ENCODE peak calls at places on chromosomes 6 and 20, in eight cellular contexts. P is CD4-positive, alpha-beta memory T cell; J is GM23248; O is sigmoid colon; R is body of pancreas; X is small intestine; G is H7; L is upper lobe of right lung. K is an unnamed sample. For H3K36me3, the result is how much of the 10 kb centered on the place peaks cover.

GRCh38 chr6:99330159-99330558 is 19.3 kb downstream of the FAXC start:
- DNase-seq in L (no peak), R (peak), G (peak), X (peak), J (peak), O (no peak), P (peak), K (peak)

GRCh38 chr6:122696079-122696478 is 83.4 kb upstream of the FABP7 start:
- DNase-seq in J (peak), X (no peak), P (no peak), R (no peak), O (no peak), G (no peak), L (no peak), K (no peak)

GRCh38 chr6:19427548-19427947 is 409.6 kb upstream of the ID4 start:
- DNase-seq in R (no peak), X (no peak), J (no peak), L (no peak), G (no peak), P (no peak), O (no peak), K (no peak)

GRCh38 chr20:15673206-15673605 is 900.0 kb downstream of the KIF16B start:
- DNase-seq in J (peak), R (no peak), X (no peak), G (no peak), P (no peak), O (no peak), L (no peak), K (no peak)

GRCh38 chr6:88662163-88662580 is 301.2 kb downstream of the RNGTT start:
- DNase-seq in P (no peak), J (no peak), X (peak), R (peak), G (no peak), O (no peak), L (no peak), K (no peak)

GRCh38 chr20:50636601-50637539 is 54.5 kb downstream of the RIPOR3 start:
- DNase-seq in O (no peak), P (no peak), L (no peak), G (no peak), J (no peak), R (no peak), X (no peak), K (no peak)

GRCh38 chr6:85191656-85192055 is 258.2 kb upstream of the NT5E start:
- DNase-seq in J (peak), G (no peak), P (no peak), O (no peak), X (no peak), L (no peak), R (no peak), K (no peak)

GRCh38 chr6:11828185-11828897 is 49.7 kb upstream of the ADTRP start:
- DNase-seq in L (no peak), O (no peak), J (no peak), X (no peak), R (no peak), G (no peak), P (no peak), K (no peak)

GRCh38 chr6:159074120-159074684 is 29.4 kb upstream of the TAGAP start:
- DNase-seq in O (no peak), R (no peak), P (no peak), L (no peak), X (peak), J (peak), G (peak), K (no peak)

GRCh38 chr6:166308769-166309589 is 787 bp upstream of the PRR18 start:
- DNase-seq in L (no peak), X (no peak), J (no peak), O (no peak), G (no peak), P (no peak), R (peak), K (no peak)

GRCh38 chr6:80029442-80029841 is 25.0 kb downstream of the TTK start:
- DNase-seq in O (no peak), L (no peak), G (no peak), R (no peak), P (no peak), X (no peak), J (no peak), K (no peak)

GRCh38 chr6:168536196-168536595 is 95.2 kb downstream of the SMOC2 start:
- DNase-seq in L (no peak), J (no peak), G (peak), P (no peak), X (no peak), R (no peak), O (no peak), K (no peak)

GRCh38 chr6:35731736-35732532 is 4.9 kb upstream of the ARMC12 start:
- DNase-seq in X (peak), O (peak), J (peak), P (peak), L (peak), G (peak), R (peak), K (peak)

GRCh38 chr20:34891166-34892062 is 15.0 kb downstream of the ACSS2 start:
- DNase-seq in O (no peak), J (peak), P (no peak), R (no peak), L (no peak), G (no peak), X (no peak), K (peak)

GRCh38 chr20:37325206-37325605 is 20.7 kb upstream of the SRC start:
- DNase-seq in O (no peak), P (no peak), X (no peak), J (no peak), G (no peak), L (no peak), R (no peak), K (no peak)

DNA sequence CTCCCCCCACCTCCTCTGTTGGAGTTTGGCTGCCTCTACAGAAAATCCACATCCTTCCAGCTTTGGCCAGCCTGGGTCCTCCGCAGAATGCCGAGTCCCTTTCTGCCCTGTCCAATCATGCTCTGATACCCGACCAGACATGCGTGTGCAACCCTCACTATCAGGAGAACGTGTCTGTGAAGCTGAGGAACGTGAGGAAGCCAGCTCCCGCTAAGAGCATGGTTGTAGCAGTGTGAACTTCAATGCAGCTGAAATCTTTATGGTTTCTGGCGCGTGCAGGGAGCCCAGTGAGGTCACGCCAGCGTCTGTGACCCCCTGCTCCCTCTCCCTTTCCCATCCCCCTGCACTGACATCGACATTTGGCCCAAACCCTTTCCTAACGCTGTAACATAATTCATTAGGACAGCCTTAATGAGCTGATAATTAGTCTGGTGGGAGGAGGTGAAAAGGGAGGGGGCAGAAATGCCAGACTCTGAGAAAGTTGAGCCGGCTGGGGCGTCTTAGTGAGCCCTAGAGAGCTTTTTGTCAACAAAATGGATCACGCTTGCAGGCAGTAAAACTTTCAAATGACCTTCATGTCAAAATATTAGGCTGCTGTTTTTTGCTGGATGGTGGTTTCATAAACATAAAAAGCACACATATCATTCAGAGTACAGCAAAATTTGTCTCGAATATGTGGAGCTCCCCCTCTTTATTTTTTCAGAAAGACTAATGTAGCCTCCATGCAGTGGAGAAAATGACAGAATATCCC is 423.3 kb downstream of the QKI start:
- DNase-seq in L (no peak), R (no peak), O (no peak), G (no peak), J (peak), P (no peak), X (no peak), K (no peak)
- H3K4me3 ChIP-seq in L (peak), R (no peak), O (peak), G (no peak), J (no peak), P (no peak), X (no peak), K (no peak)

GRCh38 chr6:47276377-47276776 is 33.3 kb downstream of the TNFRSF21 start:
- DNase-seq in J (no peak), G (no peak), X (peak), P (no peak), O (no peak), R (no peak), L (no peak), K (no peak)
- H3K36me3 ChIP-seq in J (under half), G (under half), X (under half), P (under half), O (under half), R (under half), L (under half), K (under half)

DNA sequence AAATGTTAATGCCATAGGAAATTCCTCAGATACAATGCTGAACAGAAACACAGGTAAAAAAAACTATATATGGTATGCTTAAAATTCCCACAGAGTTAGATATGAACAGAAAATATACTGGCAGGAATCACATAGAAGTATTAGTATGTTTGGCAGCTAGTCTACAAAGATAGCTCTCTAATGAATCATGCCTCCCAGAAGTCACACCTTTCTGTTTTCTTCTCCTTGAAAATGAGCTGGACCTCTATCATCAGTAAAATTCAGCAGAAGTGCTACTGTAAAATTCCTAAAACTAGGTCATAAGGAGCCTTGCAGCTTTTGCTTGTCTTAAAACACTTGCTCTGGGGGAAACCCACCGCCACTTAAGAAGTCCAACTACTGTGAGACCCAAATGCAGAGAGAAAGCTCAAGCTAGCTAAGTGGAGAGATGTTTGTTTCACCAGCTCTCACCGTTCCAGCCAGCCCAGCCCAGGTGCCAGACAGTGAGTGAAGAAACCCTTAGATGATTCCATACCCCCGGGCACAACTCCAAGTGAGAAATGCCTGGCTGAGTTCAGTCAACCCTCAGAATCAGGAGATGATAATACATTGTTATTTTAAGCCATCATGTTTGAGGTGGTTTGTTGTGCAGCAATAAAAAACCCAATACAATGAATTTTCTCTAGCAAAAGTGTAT is 43.0 kb downstream of the TSPYL4 start:
- DNase-seq in L (no peak), X (no peak), G (no peak), O (no peak), R (peak), J (peak), P (no peak), K (no peak)
- H3K4me3 ChIP-seq in L (no peak), X (no peak), G (no peak), O (no peak), R (no peak), J (no peak), P (no peak), K (no peak)

GRCh38 chr6:117514655-117515054 is 32.2 kb downstream of the DCBLD1 start:
- DNase-seq in R (no peak), O (no peak), X (no peak), J (no peak), G (no peak), L (no peak), P (no peak), K (no peak)

GRCh38 chr6:117521785-117522502 is 39.5 kb downstream of the DCBLD1 start:
- DNase-seq in G (no peak), O (no peak), L (no peak), R (no peak), X (no peak), J (no peak), P (no peak), K (no peak)

GRCh38 chr6:117515326-117515725 is 32.9 kb downstream of the DCBLD1 start:
- DNase-seq in X (no peak), R (no peak), L (no peak), P (no peak), G (no peak), J (no peak), O (no peak), K (no peak)

GRCh38 chr6:117520603-117521002 is 38.1 kb downstream of the DCBLD1 start:
- DNase-seq in P (no peak), O (no peak), L (no peak), X (no peak), R (no peak), J (no peak), G (no peak), K (no peak)

DNA sequence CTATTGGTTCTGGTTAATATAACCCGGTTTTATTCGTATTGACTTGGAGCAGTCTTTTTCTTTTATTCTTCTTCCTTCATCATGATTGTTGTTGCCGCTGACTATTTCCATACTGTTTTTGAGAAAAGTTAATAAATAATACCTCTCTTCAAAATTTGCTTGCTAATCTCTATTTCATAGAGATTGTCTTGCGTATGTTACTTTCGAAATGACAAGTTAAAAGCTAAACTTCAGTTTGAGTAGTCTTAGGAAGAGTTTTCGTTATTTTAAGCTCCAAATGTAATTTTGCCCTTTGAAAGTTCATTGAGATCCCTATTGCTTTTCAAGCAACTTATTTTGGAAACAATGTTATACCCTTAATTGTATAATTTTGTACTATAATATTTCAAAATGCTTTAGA is 36.4 kb downstream of the DCBLD1 start:
- DNase-seq in P (no peak), G (no peak), L (no peak), J (no peak), X (no peak), O (no peak), R (no peak), K (no peak)
- H3K36me3 ChIP-seq in P (under half), G (under half), L (under half), J (under half), X (under half), O (under half), R (under half), K (under half)

GRCh38 chr6:62669831-62670230 is 383.8 kb upstream of the KHDRBS2 start:
- DNase-seq in L (no peak), P (no peak), X (no peak), G (no peak), R (no peak), O (no peak), J (no peak), K (no peak)
- H3K4me3 ChIP-seq in L (no peak), P (no peak), X (no peak), G (no peak), R (no peak), O (no peak), J (no peak), K (no peak)

GRCh38 chr6:29945421-29945820 is 3.1 kb downstream of the HLA-A start:
- DNase-seq in L (no peak), P (no peak), X (no peak), O (no peak), R (no peak), J (no peak), G (no peak), K (no peak)
- H3K36me3 ChIP-seq in L (under half), P (under half), X (under half), O (under half), R (under half), J (under half), G (under half), K (half or more)

GRCh38 chr20:61680096-61680495 is 385.6 kb downstream of the TAF4 start:
- DNase-seq in O (no peak), L (no peak), J (no peak), G (no peak), P (no peak), R (no peak), X (no peak), K (no peak)
- H3K4me3 ChIP-seq in O (no peak), L (no peak), J (no peak), G (no peak), P (no peak), R (no peak), X (no peak), K (no peak)

K was measured in CD4-positive, CD25-positive, alpha-beta regulatory T cell.